ENCODE peak calls at places on chromosomes 13 and 19, in five cellular contexts. E, I, K, G and L are unnamed samples.
A peak's percentile ranks its signal among the peaks of the same experiment; 100 is the strongest.

GRCh38 chr13:33842207-33842606 is 24.3 kb downstream of the RFC3 start:
- DNase-seq in E (no peak), G (no peak), I (no peak), K (no peak), L (no peak)

GRCh38 chr13:22757530-22758120 is 423.2 kb upstream of the SGCG start:
- DNase-seq in I (no peak), E (no peak), K (peak; percentile 3), G (no peak), L (no peak)

GRCh38 chr13:114047358-114047881 is 73.5 kb upstream of the C13orf46 start:
- DNase-seq in K (no peak), I (no peak), G (no peak), E (no peak), L (no peak)

GRCh38 chr19:31478241-31478640 is 129.0 kb upstream of the TSHZ3 start:
- DNase-seq in G (no peak), K (no peak), I (no peak), E (no peak), L (no peak)

GRCh38 chr13:45873491-45874360 is 22.2 kb upstream of the SIAH3 start:
- DNase-seq in G (no peak), I (no peak), E (peak; percentile 44), K (peak; percentile 7), L (no peak)

GRCh38 chr13:51928231-51928630 is 66.5 kb downstream of the CCDC70 start:
- DNase-seq in G (no peak), K (no peak), I (no peak), E (no peak), L (no peak)

GRCh38 chr19:17420267-17420924 is 549 bp downstream of the MVB12A start:
- DNase-seq in K (no peak), G (peak; percentile 21), I (peak; percentile 53), E (peak; percentile 61), L (no peak)

GRCh38 chr13:88764103-88764502 is 1092.9 kb downstream of the SLITRK5 start:
- DNase-seq in E (no peak), I (no peak), K (no peak), G (no peak), L (no peak)

GRCh38 chr19:45171211-45171623 is 6.8 kb downstream of the TRAPPC6A start:
- DNase-seq in G (no peak), K (no peak), I (no peak), E (no peak), L (no peak)

GRCh38 chr13:69591437-69591836 is 516.2 kb upstream of the ATXN8OS start:
- DNase-seq in G (no peak), K (no peak), I (no peak), E (no peak), L (no peak)

GRCh38 chr13:80979035-80979641 is 638.2 kb upstream of the SPRY2 start:
- DNase-seq in I (peak; percentile 24), E (peak; percentile 69), K (peak; percentile 88), G (peak; percentile 55), L (peak; percentile 68)

GRCh38 chr13:37984357-37984756 is 114.8 kb upstream of the TRPC4 start:
- DNase-seq in G (no peak), E (peak; percentile 18), K (no peak), I (no peak), L (no peak)

GRCh38 chr13:98523455-98524102 is 53.3 kb downstream of the STK24 start:
- DNase-seq in G (no peak), I (no peak), E (no peak), K (no peak), L (no peak)

GRCh38 chr19:45402469-45403070 is 2.3 kb downstream of the PPP1R13L start:
- DNase-seq in E (peak; percentile 90), G (peak; percentile 77), K (peak; percentile 32), I (no peak), L (no peak)

GRCh38 chr19:24072720-24073119 is 14.3 kb upstream of the ZNF254 start:
- DNase-seq in K (no peak), E (no peak), G (no peak), I (no peak), L (no peak)

GRCh38 chr19:43634516-43634876 is 5.2 kb downstream of the CADM4 start:
- DNase-seq in E (no peak), G (no peak), K (no peak), I (peak; percentile 60), L (no peak)

GRCh38 chr13:113192902-113193301 is 15.6 kb downstream of the PCID2 start:
- DNase-seq in I (no peak), E (no peak), K (peak; percentile 84), G (no peak), L (no peak)

GRCh38 chr13:39967199-39967959 is 311.9 kb downstream of the COG6 start:
- DNase-seq in G (no peak), E (no peak), I (no peak), K (no peak), L (no peak)

GRCh38 chr19:17405250-17406038 is at the start of gene BST2:
- DNase-seq in I (peak; percentile 18), E (peak; percentile 74), G (peak; percentile 53), K (no peak), L (no peak)

GRCh38 chr19:45781282-45782161 is 768 bp downstream of the DMPK start:
- DNase-seq in K (peak; percentile 42), I (no peak), E (no peak), G (peak; percentile 93), L (peak; percentile 16)

GRCh38 chr19:54464624-54465266 is 1.2 kb upstream of the LENG9 start:
- DNase-seq in G (peak; percentile 96), E (peak; percentile 96), I (peak; percentile 76), K (peak; percentile 90), L (peak; percentile 46)

GRCh38 chr13:31159306-31159705 is 2.4 kb downstream of the HSPH1 start:
- DNase-seq in E (no peak), I (no peak), G (no peak), K (no peak), L (no peak)

GRCh38 chr19:17333611-17334413 is 843 bp downstream of the ANO8 start:
- DNase-seq in G (peak; percentile 45), K (peak; percentile 65), E (peak; percentile 52), I (no peak), L (no peak)

GRCh38 chr13:22773475-22773874 is 407.3 kb upstream of the SGCG start:
- DNase-seq in G (no peak), I (no peak), E (no peak), K (no peak), L (no peak)

GRCh38 chr19:58058428-58058827 is 654 bp upstream of the ZNF135 start:
- DNase-seq in E (no peak), I (no peak), G (no peak), K (no peak), L (no peak)

GRCh38 chr13:112012004-112012704 is 54.8 kb upstream of the SOX1 start:
- DNase-seq in I (no peak), K (no peak), G (no peak), E (peak; percentile 44), L (no peak)

GRCh38 chr13:48260970-48261369 is 28.0 kb downstream of the ITM2B start:
- DNase-seq in I (no peak), G (no peak), K (no peak), E (no peak), L (no peak)

GRCh38 chr19:45901432-45901903 is 945 bp downstream of the MYPOP start:
- DNase-seq in G (peak; percentile 55), K (peak; percentile 87), E (peak; percentile 23), I (no peak), L (no peak)

GRCh38 chr13:86095351-86095750 is 296.1 kb upstream of the SLITRK6 start:
- DNase-seq in K (no peak), E (no peak), G (no peak), I (no peak), L (no peak)